ENCODE peak calls at places on chromosomes 12 and 14, in eight cellular contexts. Z is GM23338; S is CD8-positive, alpha-beta T cell; K is lower lobe of right lung; H is left ventricle myocardium inferior; A is heart left ventricle; C is right lobe of liver; B is lower leg skin. U is an unnamed sample.

GRCh38 chr12:120324841-120325417 is 2.6 kb downstream of the PLA2G1B start:
- DNase-seq in Z (no peak), A (no peak), H (no peak), S (no peak), K (no peak), C (peak), B (no peak), U (no peak)

GRCh38 chr14:22471545-22472121 is 117.4 kb downstream of the DAD1 start:
- DNase-seq in K (peak), S (no peak), A (peak), C (peak), B (no peak), H (peak), Z (peak), U (peak)

GRCh38 chr12:24133385-24133784 is 183.9 kb upstream of the SOX5 start:
- DNase-seq in S (no peak), C (no peak), K (no peak), Z (peak), H (no peak), A (no peak), B (no peak), U (no peak)

GRCh38 chr12:115402443-115403170 is 718.6 kb upstream of the TBX3 start:
- DNase-seq in A (no peak), S (no peak), H (no peak), B (no peak), Z (no peak), K (no peak), C (no peak), U (no peak)

GRCh38 chr12:94922561-94922960 is 80.9 kb downstream of the NDUFA12 start:
- DNase-seq in C (no peak), H (no peak), B (peak), A (no peak), S (no peak), Z (peak), K (no peak), U (no peak)

GRCh38 chr12:121026274-121027045 is 10.2 kb upstream of the C12orf43 start:
- DNase-seq in S (no peak), Z (peak), H (no peak), B (no peak), A (no peak), C (no peak), K (peak), U (no peak)

GRCh38 chr14:41289025-41289424 is 317.7 kb upstream of the LRFN5 start:
- DNase-seq in B (no peak), C (no peak), Z (peak), S (no peak), H (no peak), K (no peak), A (no peak), U (no peak)

GRCh38 chr14:91283666-91284065 is 39.2 kb upstream of the GPR68 start:
- DNase-seq in B (no peak), Z (no peak), K (no peak), H (no peak), C (no peak), S (no peak), A (no peak), U (no peak)

GRCh38 chr12:114682920-114683708 is 861 bp downstream of the TBX3 start:
- DNase-seq in B (no peak), H (no peak), Z (no peak), C (no peak), S (no peak), K (no peak), A (peak), U (peak)

GRCh38 chr12:125004621-125005020 is 11.2 kb downstream of the BRI3BP start:
- DNase-seq in A (no peak), K (no peak), Z (no peak), B (no peak), C (no peak), H (no peak), S (no peak), U (no peak)

GRCh38 chr14:34301107-34301734 is 160.8 kb downstream of the SPTSSA start:
- DNase-seq in S (no peak), C (no peak), H (no peak), Z (peak), K (no peak), B (no peak), A (no peak), U (peak)

GRCh38 chr12:120856980-120857379 is 47.2 kb downstream of the SPPL3 start:
- DNase-seq in Z (peak), B (no peak), A (no peak), K (no peak), C (no peak), H (no peak), S (no peak), U (peak)

GRCh38 chr12:75945581-75945980 is 86.0 kb downstream of the PHLDA1 start:
- DNase-seq in Z (no peak), B (no peak), C (no peak), A (no peak), S (no peak), K (no peak), H (no peak), U (no peak)

GRCh38 chr12:123231931-123232330 is 1.0 kb downstream of the MPHOSPH9 start:
- DNase-seq in H (no peak), C (peak), A (no peak), Z (peak), K (no peak), S (no peak), B (no peak), U (no peak)

DNA sequence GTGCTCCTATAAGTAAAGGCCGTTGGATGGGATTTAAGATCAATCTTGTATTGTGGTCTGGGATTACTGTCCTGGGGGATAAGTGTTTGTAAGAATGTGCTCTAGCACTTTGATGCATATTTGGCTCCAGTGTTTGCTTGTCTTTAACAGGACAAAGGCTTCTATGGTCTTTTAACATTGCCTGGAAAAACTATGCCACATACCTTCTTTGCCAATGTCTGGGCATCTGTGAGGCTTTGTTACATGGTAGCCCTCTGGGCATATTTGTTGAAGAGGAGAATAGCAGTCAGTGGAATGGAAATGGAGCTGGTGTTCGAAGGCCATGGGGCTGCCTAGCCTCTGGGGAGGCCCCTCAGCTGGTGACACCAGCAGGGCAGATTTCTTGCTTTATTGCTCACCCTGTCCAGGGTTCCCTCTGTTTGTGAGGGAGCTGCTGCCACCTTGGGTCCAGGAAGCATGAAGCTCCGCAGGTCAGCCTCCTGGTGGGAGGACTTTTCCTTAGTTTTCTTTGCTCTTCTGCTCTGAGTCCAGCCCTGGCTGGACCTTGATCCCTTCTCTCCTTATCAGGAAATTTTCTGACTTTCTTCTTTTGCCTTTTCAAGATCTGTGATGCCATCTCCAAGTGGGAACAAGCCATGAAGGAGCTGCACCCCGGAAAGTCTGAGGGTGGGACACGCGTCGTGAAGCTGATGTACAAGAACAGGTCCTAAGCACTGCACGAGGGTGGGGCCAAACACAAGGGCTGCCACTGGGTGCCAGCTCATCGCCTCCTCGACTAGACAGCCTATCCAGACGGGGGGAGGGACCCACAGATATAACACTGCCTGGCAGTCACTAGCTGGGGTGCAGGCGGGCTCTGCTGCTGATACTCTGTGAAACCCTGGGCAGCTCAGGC is 19.5 kb downstream of the PIGH start:
- DNase-seq in H (no peak), S (no peak), B (peak), Z (no peak), K (peak), C (no peak), A (no peak), U (no peak)
- TF ChIP-seq CTCF in H (no peak), S (no peak), B (no peak), Z (no peak), K (no peak), C (no peak), A (no peak), U (no peak)

GRCh38 chr12:6953417-6954315 is 2.5 kb downstream of the PTPN6 start:
- DNase-seq in H (peak), B (no peak), S (peak), A (peak), C (peak), Z (no peak), K (peak), U (no peak)
- H3K4me3 ChIP-seq in H (peak), B (no peak), S (peak), A (peak), C (peak), Z (no peak), K (peak), U (no peak)

GRCh38 chr12:51953925-51954324 is 2.4 kb downstream of the ACVR1B start:
- DNase-seq in Z (no peak), B (peak), H (no peak), C (peak), S (no peak), K (no peak), A (no peak), U (no peak)

GRCh38 chr12:51954465-51955361 is 3.2 kb downstream of the ACVR1B start:
- DNase-seq in B (peak), S (no peak), C (peak), Z (no peak), A (no peak), K (no peak), H (no peak), U (peak)

GRCh38 chr12:51951199-51951842 is at the start of gene ACVR1B:
- DNase-seq in H (peak), C (peak), B (peak), Z (peak), S (peak), A (peak), K (peak), U (peak)

GRCh38 chr12:51951843-51952722 is 584 bp downstream of the ACVR1B start:
- DNase-seq in K (peak), H (no peak), Z (peak), A (peak), C (peak), S (no peak), B (peak), U (peak)

GRCh38 chr12:51953011-51953568 is 1.6 kb downstream of the ACVR1B start:
- DNase-seq in A (no peak), H (no peak), S (no peak), C (peak), K (no peak), B (peak), Z (no peak), U (no peak)
- TF ChIP-seq CTCF in A (no peak), H (no peak), S (no peak), C (no peak), K (no peak), B (no peak), Z (no peak), U (no peak)

GRCh38 chr14:51547260-51547659 is 104.5 kb upstream of the FRMD6 start:
- DNase-seq in Z (no peak), B (no peak), S (no peak), K (no peak), A (no peak), H (no peak), C (peak), U (peak)
- H3K4me3 ChIP-seq in Z (no peak), B (no peak), S (no peak), K (no peak), A (no peak), H (no peak), C (no peak), U (no peak)

GRCh38 chr14:57378661-57379060 is 11.7 kb upstream of the NAA30 start:
- DNase-seq in B (no peak), S (no peak), H (no peak), A (no peak), C (no peak), Z (no peak), K (no peak), U (no peak)
- TF ChIP-seq CTCF in B (no peak), S (no peak), H (no peak), A (no peak), C (no peak), Z (no peak), K (no peak), U (no peak)